ENCODE peak calls at places on chromosomes 2 and 18, in five cellular contexts. B, Z, Y, N and V are unnamed samples.

GRCh38 chr2:118844261-118845004 is 3.0 kb downstream of the EN1 start:
- DNase-seq in B (no peak), Z (no peak), Y (no peak), N (no peak), V (no peak)

GRCh38 chr2:187263675-187264580 is 184.1 kb downstream of the CALCRL start:
- DNase-seq in B (no peak), Z (no peak), Y (no peak), N (no peak), V (peak)

GRCh38 chr2:237754182-237754581 is 44.4 kb upstream of the RBM44 start:
- DNase-seq in B (no peak), Z (no peak), Y (no peak), N (no peak), V (no peak)

GRCh38 chr2:74037379-74037860 is 52.7 kb downstream of the TET3 start:
- DNase-seq in B (peak), Z (no peak), Y (no peak), N (no peak), V (no peak)

GRCh38 chr2:34979148-34979547 is 1376.4 kb upstream of the CRIM1 start:
- DNase-seq in B (no peak), Z (no peak), Y (no peak), N (no peak), V (no peak)

GRCh38 chr2:128466377-128467175 is 147.9 kb upstream of the HS6ST1 start:
- DNase-seq in B (no peak), Z (peak), Y (no peak), N (no peak), V (no peak)

GRCh38 chr2:113117594-113118262 is 9.7 kb upstream of the IL1RN start:
- DNase-seq in B (peak), Z (no peak), Y (no peak), N (no peak), V (no peak)

GRCh38 chr2:31013311-31013710 is 124.9 kb downstream of the GALNT14 start:
- DNase-seq in B (no peak), Z (no peak), Y (no peak), N (no peak), V (no peak)

GRCh38 chr2:15481000-15481399 is 80.1 kb downstream of the NBAS start:
- DNase-seq in B (no peak), Z (no peak), Y (no peak), N (no peak), V (no peak)

GRCh38 chr18:9319333-9319732 is 15.2 kb upstream of the TWSG1 start:
- DNase-seq in B (peak), Z (no peak), Y (no peak), N (no peak), V (no peak)

GRCh38 chr18:2857491-2858063 is 10.8 kb downstream of the EMILIN2 start:
- DNase-seq in B (peak), Z (peak), Y (no peak), N (no peak), V (no peak)

GRCh38 chr2:54524236-54524991 is 68.3 kb downstream of the SPTBN1 start:
- DNase-seq in B (peak), Z (no peak), Y (no peak), N (no peak), V (peak)

GRCh38 chr2:218897394-218898108 is 16.9 kb downstream of the WNT10A start:
- DNase-seq in B (no peak), Z (no peak), Y (peak), N (no peak), V (no peak)

GRCh38 chr2:217555075-217555876 is 447.5 kb downstream of the TNS1 start:
- DNase-seq in B (peak), Z (no peak), Y (no peak), N (no peak), V (no peak)

GRCh38 chr2:48258750-48259149 is 271.2 kb upstream of the STON1 start:
- DNase-seq in B (no peak), Z (no peak), Y (no peak), N (no peak), V (no peak)

GRCh38 chr2:86785456-86785855 is 5.3 kb downstream of the CD8A start:
- DNase-seq in B (no peak), Z (no peak), Y (no peak), N (no peak), V (no peak)

GRCh38 chr2:97996679-97997078 is 931 bp upstream of the TMEM131 start:
- DNase-seq in B (no peak), Z (peak), Y (no peak), N (no peak), V (no peak)

GRCh38 chr2:42696987-42697386 is 66.9 kb downstream of the OXER1 start:
- DNase-seq in B (no peak), Z (no peak), Y (no peak), N (no peak), V (no peak)

GRCh38 chr2:230774348-230774951 is 61.8 kb downstream of the CAB39 start:
- DNase-seq in B (peak), Z (no peak), Y (no peak), N (no peak), V (peak)

GRCh38 chr2:201643216-201643651 is at the start of gene TMEM237:
- DNase-seq in B (peak), Z (peak), Y (no peak), N (peak), V (peak)

GRCh38 chr2:38875227-38875575 is 533 bp downstream of the DHX57 start:
- DNase-seq in B (no peak), Z (no peak), Y (no peak), N (no peak), V (no peak)

GRCh38 chr2:72367530-72368225 is 220.0 kb upstream of the CYP26B1 start:
- DNase-seq in B (peak), Z (peak), Y (no peak), N (no peak), V (peak)

GRCh38 chr2:238166391-238167343 is 7.9 kb downstream of the ERFE start:
- DNase-seq in B (no peak), Z (peak), Y (no peak), N (no peak), V (no peak)